ENCODE peak calls at places on chromosomes 1 and 21, in five cellular contexts. W, O, K, G and Q are unnamed samples.

GRCh38 chr1:157306896-157307295 is 168.7 kb upstream of the ETV3 start:
- DNase-seq in W (no peak), O (no peak), K (no peak), G (no peak), Q (no peak)

GRCh38 chr1:168498159-168498609 is 45.6 kb downstream of the XCL2 start:
- DNase-seq in W (no peak), O (no peak), K (no peak), G (no peak), Q (no peak)

GRCh38 chr1:231052777-231053176 is 12.7 kb upstream of the FAM89A start:
- DNase-seq in W (no peak), O (no peak), K (no peak), G (no peak), Q (no peak)

GRCh38 chr1:227260433-227260832 is 57.9 kb downstream of the CDC42BPA start:
- DNase-seq in W (no peak), O (peak), K (no peak), G (no peak), Q (no peak)

GRCh38 chr1:38173848-38174247 is 127.3 kb upstream of the POU3F1 start:
- DNase-seq in W (no peak), O (no peak), K (peak), G (no peak), Q (no peak)

GRCh38 chr1:35935436-35935835 is 4.5 kb downstream of the AGO3 start:
- DNase-seq in W (peak), O (peak), K (no peak), G (no peak), Q (no peak)

GRCh38 chr1:2975466-2976179 is 45.6 kb upstream of the ACTRT2 start:
- DNase-seq in W (no peak), O (no peak), K (no peak), G (no peak), Q (no peak)

GRCh38 chr1:30974536-30974935 is 66.0 kb upstream of the SDC3 start:
- DNase-seq in W (no peak), O (no peak), K (no peak), G (no peak), Q (no peak)

GRCh38 chr1:228273720-228274451 is 66.0 kb downstream of the OBSCN start:
- DNase-seq in W (no peak), O (no peak), K (no peak), G (no peak), Q (no peak)

GRCh38 chr1:186828612-186829542 is at the start of gene PLA2G4A:
- DNase-seq in W (no peak), O (peak), K (no peak), G (no peak), Q (peak)

GRCh38 chr1:3469849-3470649 is 15.6 kb downstream of the ARHGEF16 start:
- DNase-seq in W (no peak), O (no peak), K (no peak), G (no peak), Q (no peak)

GRCh38 chr1:37478451-37478871 is 4.1 kb downstream of the ZC3H12A start:
- DNase-seq in W (no peak), O (peak), K (no peak), G (no peak), Q (no peak)

GRCh38 chr1:35637401-35637809 is 3.9 kb downstream of the PSMB2 start:
- DNase-seq in W (peak), O (peak), K (peak), G (no peak), Q (no peak)

GRCh38 chr1:202160377-202160940 is at the start of gene PTPN7:
- DNase-seq in W (no peak), O (peak), K (peak), G (no peak), Q (no peak)

GRCh38 chr1:246632584-246633168 is 66.4 kb downstream of the CNST start:
- DNase-seq in W (no peak), O (no peak), K (no peak), G (no peak), Q (no peak)

GRCh38 chr1:28898267-28898955 is 16.0 kb upstream of the EPB41 start:
- DNase-seq in W (no peak), O (no peak), K (no peak), G (no peak), Q (no peak)

GRCh38 chr1:66292341-66292740 is 241.6 kb upstream of the SGIP1 start:
- DNase-seq in W (no peak), O (no peak), K (no peak), G (no peak), Q (no peak)

GRCh38 chr1:165629848-165630628 is 996 bp upstream of the MGST3 start:
- DNase-seq in W (no peak), O (no peak), K (no peak), G (no peak), Q (no peak)

GRCh38 chr1:1960480-1961196 is 41.6 kb upstream of the TMEM52 start:
- DNase-seq in W (no peak), O (no peak), K (no peak), G (no peak), Q (no peak)

GRCh38 chr1:221161571-221162041 is 282.4 kb downstream of the HLX start:
- DNase-seq in W (no peak), O (no peak), K (no peak), G (no peak), Q (no peak)

GRCh38 chr1:106613861-106614260 is 442.6 kb upstream of the PRMT6 start:
- DNase-seq in W (no peak), O (no peak), K (no peak), G (no peak), Q (no peak)

GRCh38 chr1:240794061-240794843 is 182.3 kb upstream of the GREM2 start:
- DNase-seq in W (no peak), O (no peak), K (no peak), G (no peak), Q (no peak)

GRCh38 chr21:28492127-28492526 is 500.6 kb downstream of the LTN1 start:
- DNase-seq in W (no peak), O (no peak), K (no peak), G (no peak), Q (no peak)

GRCh38 chr1:20950689-20951088 is 163.6 kb upstream of the HP1BP3 start:
- DNase-seq in W (no peak), O (no peak), K (no peak), G (no peak), Q (no peak)

GRCh38 chr1:15282810-15283474 is 35.9 kb downstream of the FHAD1 start:
- DNase-seq in W (no peak), O (no peak), K (no peak), G (peak), Q (no peak)

GRCh38 chr1:156684227-156684782 is 7.1 kb upstream of the NES start:
- DNase-seq in W (no peak), O (peak), K (no peak), G (no peak), Q (no peak)

DNA sequence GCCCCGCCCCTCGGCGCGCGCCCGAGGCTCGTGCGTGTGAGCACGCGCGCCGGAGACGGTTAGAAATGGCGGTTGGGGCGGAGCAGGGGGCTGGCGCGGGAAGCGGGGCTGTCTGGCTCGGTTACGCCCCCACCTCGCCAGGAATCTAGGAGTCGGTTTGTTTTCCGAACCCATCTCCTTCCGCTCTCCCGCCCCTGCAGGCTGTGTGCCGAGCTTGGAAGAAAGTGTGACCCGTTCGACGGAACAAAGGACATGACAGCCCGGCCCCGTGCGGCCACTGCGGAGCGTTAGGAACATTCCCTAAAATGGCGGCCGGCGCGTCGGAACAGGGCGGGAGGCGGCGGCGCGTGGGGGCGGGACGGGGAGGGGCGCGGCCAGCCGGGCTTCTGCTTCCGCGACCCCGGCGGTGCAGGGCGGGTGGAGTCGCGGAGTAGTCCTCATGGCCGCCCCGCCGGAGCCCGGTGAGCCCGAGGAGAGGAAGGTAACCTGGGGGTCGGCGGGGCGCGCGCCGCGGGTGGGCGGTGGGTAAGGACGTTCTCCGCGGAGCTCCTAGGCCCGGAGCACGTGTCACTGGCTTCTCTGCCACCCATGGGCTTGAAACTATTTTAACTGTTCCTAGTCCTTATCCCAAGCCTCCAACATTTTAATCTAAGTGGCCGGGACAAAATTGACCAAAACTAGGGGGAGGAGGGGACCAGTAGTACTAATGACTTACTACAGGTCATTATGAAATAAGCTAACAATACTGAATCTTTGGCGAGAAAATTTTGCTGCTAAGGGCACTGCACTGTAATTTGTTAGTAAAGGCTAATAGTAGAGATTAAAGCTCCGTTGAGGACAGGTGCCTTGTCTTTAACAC is at the start of gene COX20:
- DNase-seq in W (peak), O (peak), K (peak), G (peak), Q (peak)
- TF ChIP-seq ATF3 in W (no peak), O (no peak), K (no peak), G (no peak), Q (no peak)

DNA sequence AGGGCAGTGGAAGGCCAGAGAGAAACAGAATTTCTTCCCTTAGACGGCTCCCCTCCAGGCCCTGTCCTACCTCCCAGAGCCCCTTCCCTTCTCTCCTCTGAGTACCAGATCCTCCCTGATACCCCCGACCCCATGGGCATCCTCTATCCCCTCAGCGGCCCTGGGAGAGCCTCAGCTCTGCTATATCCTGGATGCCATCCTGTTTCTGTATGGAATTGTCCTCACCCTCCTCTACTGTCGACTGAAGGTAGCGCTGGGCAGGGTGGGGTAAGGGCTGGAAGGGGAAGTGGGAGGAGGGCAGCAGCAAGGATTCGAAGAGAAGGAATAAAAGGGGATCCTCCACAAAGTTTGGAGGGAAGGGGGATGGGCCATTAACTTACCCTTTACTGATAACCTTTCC is 2.7 kb downstream of the FCER1G start:
- DNase-seq in W (no peak), O (no peak), K (no peak), G (no peak), Q (no peak)
- H2AFZ ChIP-seq in W (no peak), O (peak), K (no peak), G (no peak), Q (no peak)

DNA sequence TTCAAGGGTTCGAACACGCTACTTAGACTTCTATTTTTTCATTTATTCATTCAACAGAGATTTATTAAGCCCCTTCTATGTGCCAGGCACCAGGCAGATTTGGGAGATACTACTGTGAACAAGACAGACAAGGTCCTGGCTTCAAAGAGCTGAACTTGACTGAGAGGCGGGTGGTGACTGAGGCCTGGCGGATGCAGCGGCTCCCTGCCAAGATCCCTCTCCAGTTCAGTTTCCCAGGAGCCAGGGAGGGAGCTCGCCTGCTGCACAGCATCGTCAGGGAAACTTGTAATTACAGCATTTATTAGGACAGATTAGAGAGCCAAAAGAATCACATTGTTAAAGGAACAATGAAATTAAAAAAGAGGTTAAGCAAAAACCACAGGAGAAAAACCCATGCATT is 55.3 kb downstream of the ETS2 start:
- DNase-seq in W (no peak), O (no peak), K (no peak), G (no peak), Q (no peak)
- TF ChIP-seq CEBPB in W (no peak), O (no peak), K (no peak), G (no peak), Q (no peak)

GRCh38 chr21:45507888-45508508 is 34.2 kb downstream of the SLC19A1 start:
- DNase-seq in W (no peak), O (no peak), K (no peak), G (no peak), Q (no peak)

GRCh38 chr21:45506241-45506817 is 35.9 kb downstream of the SLC19A1 start:
- DNase-seq in W (no peak), O (peak), K (no peak), G (no peak), Q (no peak)

GRCh38 chr21:45507523-45507875 is 34.7 kb downstream of the SLC19A1 start:
- DNase-seq in W (no peak), O (no peak), K (no peak), G (no peak), Q (no peak)

GRCh38 chr21:45505416-45506021 is 36.7 kb downstream of the SLC19A1 start:
- DNase-seq in W (no peak), O (no peak), K (no peak), G (no peak), Q (no peak)

GRCh38 chr21:45506836-45507522 is 35.3 kb downstream of the SLC19A1 start:
- DNase-seq in W (no peak), O (no peak), K (no peak), G (no peak), Q (no peak)
- TF ChIP-seq ATF3 in W (no peak), O (no peak), K (no peak), G (no peak), Q (no peak)

DNA sequence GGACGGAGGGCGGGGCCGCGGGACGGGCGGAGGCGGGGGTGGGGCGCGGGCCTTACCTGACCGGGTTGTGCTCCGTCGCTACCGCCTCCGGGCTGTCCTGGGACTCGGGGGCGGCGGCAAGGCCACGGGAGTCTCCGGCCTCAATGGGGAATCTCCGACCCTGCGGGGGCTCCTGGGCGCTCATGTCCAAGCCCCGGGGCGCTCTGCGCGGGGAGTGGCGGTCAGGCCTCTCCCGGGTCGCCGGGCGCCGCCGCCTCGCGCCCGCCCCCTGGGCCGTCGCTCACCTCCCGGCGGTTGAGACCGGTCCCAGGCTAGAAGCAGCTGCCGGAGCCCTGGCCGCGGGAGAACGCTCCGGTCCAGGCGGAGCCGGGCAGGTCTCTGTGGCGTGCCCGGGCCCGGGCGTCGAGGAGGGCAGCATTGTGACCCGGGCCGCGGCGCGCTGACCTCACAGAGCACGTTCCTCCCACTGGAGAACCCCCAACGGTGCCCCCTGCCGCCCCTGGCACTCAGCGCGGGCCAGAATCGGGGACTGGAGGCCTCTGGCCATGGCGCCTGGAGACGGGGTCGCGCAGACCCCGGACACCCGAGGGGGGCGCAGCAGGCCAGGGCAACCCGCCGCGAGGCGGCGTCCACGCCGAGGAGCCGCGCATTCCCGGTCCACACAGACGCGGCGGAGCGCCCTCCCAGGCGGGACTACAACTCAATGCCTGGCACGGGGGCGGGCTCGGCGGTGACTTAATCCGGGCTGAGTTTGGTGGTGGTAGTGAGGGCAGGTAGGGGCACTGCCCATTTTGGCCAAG is 411 bp downstream of the FAM229A start:
- DNase-seq in W (no peak), O (no peak), K (no peak), G (peak), Q (no peak)
- H2AFZ ChIP-seq in W (no peak), O (no peak), K (no peak), G (no peak), Q (no peak)

GRCh38 chr1:68293122-68293521 is 60.8 kb upstream of the WLS start:
- DNase-seq in W (no peak), O (no peak), K (no peak), G (no peak), Q (no peak)

GRCh38 chr1:68294354-68295066 is 62.2 kb upstream of the WLS start:
- DNase-seq in W (no peak), O (no peak), K (no peak), G (no peak), Q (no peak)

GRCh38 chr1:68291763-68292384 is 59.6 kb upstream of the WLS start:
- DNase-seq in W (no peak), O (peak), K (no peak), G (no peak), Q (no peak)

DNA sequence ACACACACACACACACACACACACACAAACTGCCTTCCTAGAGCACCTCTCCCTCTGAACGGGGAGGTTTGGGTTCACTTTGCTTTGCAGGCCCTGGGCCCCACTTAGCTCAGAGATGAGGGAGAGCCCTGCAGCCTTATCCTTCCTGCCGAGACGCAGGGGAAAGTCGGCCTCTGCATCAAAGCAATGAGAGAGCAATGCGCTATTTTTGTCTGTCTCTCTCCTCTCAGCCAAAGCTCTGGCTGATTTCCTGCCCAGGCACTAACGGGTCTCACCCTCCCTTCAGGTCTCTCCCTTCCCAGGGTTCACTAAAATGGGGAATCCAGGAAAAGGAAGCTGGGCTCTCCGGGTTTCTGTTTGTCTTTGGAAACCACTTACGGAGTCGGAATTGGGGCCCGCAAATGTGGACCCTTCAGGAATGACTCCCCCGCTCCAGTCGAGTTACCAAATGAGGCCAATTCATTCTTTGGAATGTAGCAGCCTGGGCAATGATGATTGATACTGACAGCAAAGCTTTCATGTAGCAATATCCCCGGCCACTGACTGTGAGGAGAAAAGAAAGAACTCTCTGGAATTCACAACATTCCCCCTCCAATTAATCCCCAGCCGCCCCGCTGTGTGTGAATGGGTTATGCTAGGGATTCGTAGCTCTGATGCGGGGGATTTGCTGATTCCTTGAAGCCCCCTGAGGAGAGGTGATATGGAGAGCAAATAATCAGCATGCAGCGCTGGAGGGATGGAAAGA is 61.5 kb upstream of the WLS start:
- DNase-seq in W (no peak), O (no peak), K (no peak), G (peak), Q (no peak)
- TF ChIP-seq CEBPB in W (no peak), O (no peak), K (no peak), G (peak), Q (no peak)

GRCh38 chr1:163928649-163929048 is 606.9 kb downstream of the NUF2 start:
- DNase-seq in W (no peak), O (no peak), K (no peak), G (no peak), Q (no peak)
- TF ChIP-seq ATF3 in W (no peak), O (no peak), K (no peak), G (no peak), Q (no peak)

GRCh38 chr1:237634922-237635321 is 255.8 kb downstream of the ZP4 start:
- DNase-seq in W (no peak), O (no peak), K (no peak), G (no peak), Q (no peak)
- H2AFZ ChIP-seq in W (no peak), O (no peak), K (no peak), G (no peak), Q (no peak)

GRCh38 chr1:57411262-57411661 is 12.6 kb downstream of the DAB1 start:
- DNase-seq in W (no peak), O (no peak), K (no peak), G (no peak), Q (no peak)
- TF ChIP-seq CEBPB in W (no peak), O (no peak), K (no peak), G (no peak), Q (no peak)

DNA sequence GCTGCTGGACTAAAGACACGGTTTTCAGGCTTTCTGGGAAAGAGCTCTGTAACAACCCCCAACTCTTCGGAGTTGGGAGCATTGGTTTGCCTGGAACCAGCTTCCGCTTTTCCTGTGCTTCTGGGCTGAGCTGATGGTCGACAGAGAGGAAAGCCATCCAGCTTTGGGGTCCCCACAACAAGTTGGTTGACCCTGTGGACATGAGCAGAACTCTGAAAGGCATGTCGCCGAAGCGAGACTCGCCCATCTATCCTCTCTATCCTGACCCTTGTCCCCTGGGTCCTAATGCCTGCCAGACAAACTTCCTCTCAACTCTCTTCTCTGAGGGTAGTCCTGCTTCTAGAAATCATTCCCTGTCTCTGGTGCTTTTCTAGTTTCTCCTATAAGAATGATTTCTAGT is 31.9 kb upstream of the FCGR2A start:
- DNase-seq in W (peak), O (peak), K (no peak), G (peak), Q (no peak)
- TF ChIP-seq ATF3 in W (no peak), O (no peak), K (no peak), G (no peak), Q (no peak)